ENCODE peak calls at places on chromosome 9, in four cellular contexts. L is ascending aorta, V is LNCaP clone FGC, A is astrocyte of the spinal cord. I is an unnamed sample.
A peak's percentile ranks its signal among the peaks of the same experiment; 100 is the strongest.

GRCh38 chr9:12972608-12973589 is 198.1 kb downstream of the LURAP1L start:
- DNase-seq in A (peak; percentile 52), V (peak; percentile 56), L (no peak), I (peak; percentile 48)

GRCh38 chr9:127525426-127526188 is 74.3 kb downstream of the LRSAM1 start:
- DNase-seq in V (no peak), L (no peak), A (peak; percentile 54), I (peak; percentile 71)

GRCh38 chr9:36798350-36799065 is 225.8 kb downstream of the MELK start:
- DNase-seq in A (no peak), V (no peak), L (no peak), I (no peak)

GRCh38 chr9:129307227-129307970 is 129.3 kb upstream of the IER5L start:
- DNase-seq in V (no peak), A (no peak), L (no peak), I (peak; percentile 43)

GRCh38 chr9:99140685-99141314 is 35.9 kb downstream of the TGFBR1 start:
- DNase-seq in V (no peak), A (peak; percentile 55), L (peak; percentile 60), I (peak; percentile 76)

GRCh38 chr9:77663754-77664153 is 15.6 kb upstream of the GNA14 start:
- DNase-seq in V (peak; percentile 87), L (peak; percentile 68), A (peak; percentile 41), I (peak; percentile 52)

GRCh38 chr9:35972093-35972492 is 14.1 kb upstream of the OR2S2 start:
- DNase-seq in V (no peak), L (no peak), A (no peak), I (peak; percentile 30)

GRCh38 chr9:96022445-96023031 is 147.0 kb downstream of the ERCC6L2 start:
- DNase-seq in V (no peak), L (no peak), A (no peak), I (no peak)

GRCh38 chr9:132511191-132511999 is 71.0 kb upstream of the BARHL1 start:
- DNase-seq in L (no peak), A (no peak), V (no peak), I (no peak)

GRCh38 chr9:112884086-112884485 is 6.6 kb downstream of the SLC46A2 start:
- DNase-seq in V (no peak), L (no peak), A (peak; percentile 36), I (no peak)

GRCh38 chr9:106753155-106753671 is 109.8 kb upstream of the ZNF462 start:
- DNase-seq in A (no peak), V (no peak), L (no peak), I (no peak)

GRCh38 chr9:28699632-28700031 is 1126.4 kb upstream of the C9orf72 start:
- DNase-seq in A (no peak), V (no peak), L (no peak), I (no peak)

GRCh38 chr9:112569186-112569585 is 82.6 kb downstream of the KIAA1958 start:
- DNase-seq in L (no peak), A (peak; percentile 83), V (no peak), I (peak; percentile 84)

GRCh38 chr9:137500666-137501397 is 41.7 kb upstream of the NSMF start:
- DNase-seq in A (no peak), L (no peak), V (no peak), I (no peak)

GRCh38 chr9:112076814-112077213 is 98.3 kb downstream of the SUSD1 start:
- DNase-seq in V (no peak), L (no peak), A (no peak), I (no peak)

GRCh38 chr9:98484218-98484617 is 224.5 kb downstream of the GABBR2 start:
- DNase-seq in A (peak; percentile 13), L (no peak), V (no peak), I (peak; percentile 56)

GRCh38 chr9:71928376-71928775 is 16.9 kb downstream of the C9orf85 start:
- DNase-seq in V (peak; percentile 67), A (no peak), L (no peak), I (no peak)

GRCh38 chr9:27870404-27870803 is 297.1 kb upstream of the C9orf72 start:
- DNase-seq in V (no peak), L (no peak), A (no peak), I (no peak)

GRCh38 chr9:115118471-115119156 is 657 bp upstream of the TNC start:
- DNase-seq in V (no peak), L (peak; percentile 82), A (peak; percentile 95), I (peak; percentile 94)

GRCh38 chr9:115115117-115115880 is 2.7 kb downstream of the TNC start:
- DNase-seq in A (peak; percentile 44), V (no peak), L (no peak), I (peak; percentile 74)

GRCh38 chr9:115115924-115116323 is 2.0 kb downstream of the TNC start:
- DNase-seq in A (peak; percentile 63), V (no peak), L (no peak), I (peak; percentile 86)

GRCh38 chr9:115116620-115117284 is 1.2 kb downstream of the TNC start:
- DNase-seq in V (no peak), L (no peak), A (no peak), I (no peak)

DNA sequence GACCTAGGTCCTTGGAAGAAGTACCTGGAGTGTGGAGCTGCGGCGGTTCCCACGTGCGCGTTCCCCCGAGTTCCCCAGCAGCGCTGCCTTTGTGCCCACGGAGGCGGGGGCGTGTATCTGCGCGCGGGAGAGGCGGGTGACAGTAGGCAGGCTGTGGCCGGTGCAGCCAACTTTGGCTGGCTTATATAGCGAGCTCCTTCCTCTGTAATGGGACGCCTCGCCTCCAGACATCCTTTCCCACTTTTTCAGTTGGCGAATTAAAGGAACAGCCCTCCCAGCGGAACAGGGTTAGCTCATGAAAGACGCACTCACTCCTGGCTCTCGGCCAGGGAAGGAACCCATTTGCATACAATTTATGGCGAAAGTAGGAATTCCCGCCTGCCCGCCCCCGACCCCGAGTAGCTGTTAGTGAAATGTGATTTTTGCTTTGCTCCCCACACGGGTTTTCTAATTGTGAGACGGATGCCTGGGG is at the start of gene TNC:
- DNase-seq in V (no peak), L (peak; percentile 86), A (peak; percentile 92), I (peak; percentile 92)
- H3K4me3 ChIP-seq in V (peak within 1 kb of the TSS; percentile 32), L (peak within 1 kb of the TSS; percentile 62), A (peak within 1 kb of the TSS; percentile 58), I (peak within 1 kb of the TSS; percentile 73)

DNA sequence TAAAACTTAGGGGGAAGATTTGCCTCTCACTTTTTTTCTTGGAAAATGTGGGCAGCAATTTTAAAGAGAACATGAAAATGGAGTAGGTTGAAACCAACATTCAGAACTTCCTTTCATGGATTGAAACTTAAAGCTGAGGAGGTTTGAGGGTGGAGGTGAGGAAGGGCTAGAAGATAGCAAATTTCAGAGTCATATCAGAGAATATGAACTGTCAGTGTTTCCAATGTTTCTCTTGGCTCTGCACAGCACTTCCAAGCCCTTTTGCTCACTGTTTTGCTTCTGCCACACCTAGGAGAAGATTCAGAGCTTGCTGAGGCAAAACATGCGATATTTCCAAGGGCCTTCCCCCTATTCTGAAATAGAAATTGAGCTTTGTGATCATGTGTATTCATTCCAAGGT is 281.0 kb downstream of the AOPEP start:
- DNase-seq in V (no peak), L (no peak), A (no peak), I (peak; percentile 25)
- H3K4me3 ChIP-seq in V (no peak overlapping the region), L (peak overlapping the region; percentile 83), A (peak overlapping the region; percentile 67), I (peak overlapping the region; percentile 86)

GRCh38 chr9:86405926-86406325 is 51.7 kb upstream of the TUT7 start:
- DNase-seq in V (peak; percentile 11), L (no peak), A (peak; percentile 95), I (peak; percentile 94)
- H3K4me3 ChIP-seq in V (no peak overlapping the region), L (no peak overlapping the region), A (no peak overlapping the region), I (no peak overlapping the region)

GRCh38 chr9:79581794-79582193 is 10.0 kb downstream of the TLE4 start:
- DNase-seq in A (peak; percentile 84), L (no peak), V (no peak), I (peak; percentile 94)
- H3K4me3 ChIP-seq in A (no peak overlapping the region), L (no peak overlapping the region), V (no peak overlapping the region), I (peak overlapping the region; percentile 19)

DNA sequence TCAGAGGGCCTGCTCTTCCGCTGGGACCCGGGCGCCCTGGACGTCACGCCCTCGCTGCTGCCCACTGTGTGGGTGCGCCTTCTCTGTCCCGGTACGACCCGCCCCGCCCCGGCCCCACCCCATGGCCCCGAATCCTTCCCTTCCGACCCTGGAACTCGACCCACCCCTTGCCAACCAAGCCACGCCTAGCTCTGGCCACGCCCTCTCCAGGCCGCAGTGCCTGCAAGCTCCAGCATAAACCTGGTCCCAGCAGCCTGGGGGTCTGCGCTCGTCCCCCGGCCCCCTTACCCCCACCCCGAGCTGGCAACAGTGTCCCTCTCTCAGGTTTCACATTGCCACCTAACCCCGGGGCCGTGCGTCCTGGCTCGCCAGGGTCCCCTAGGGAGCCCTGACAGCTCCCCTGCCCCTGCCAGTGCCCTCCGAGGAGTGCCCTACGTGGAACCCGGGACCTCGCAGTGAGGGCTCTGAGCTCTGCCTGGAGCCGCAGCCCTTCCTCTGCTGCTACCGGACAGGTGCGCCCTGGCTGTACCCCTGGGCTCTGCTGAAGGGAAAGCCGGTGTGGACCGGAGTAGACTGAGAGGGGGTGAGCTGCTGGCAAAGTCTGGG is 3.4 kb downstream of the ADGRD2 start:
- DNase-seq in A (no peak), L (no peak), V (no peak), I (no peak)
- H3K4me3 ChIP-seq in A (no peak overlapping the region), L (no peak overlapping the region), V (no peak overlapping the region), I (no peak overlapping the region)

I was measured in fibroblast of lung.